ENCODE peak calls at places on chromosomes 6 and 20, in eight cellular contexts. T is AG04450, G is brain microvascular endothelial cell, J is cardiac muscle cell, D is left lung, B is HCT116, Y is GM12865, C is choroid plexus epithelial cell. W is an unnamed sample.

GRCh38 chr20:9993133-9993532 is 41.7 kb upstream of the ANKEF1 start:
- DNase-seq in T (no peak), G (no peak), J (no peak), D (no peak), B (no peak), Y (no peak), C (no peak), W (no peak)

GRCh38 chr20:8693709-8694108 is 375.2 kb upstream of the PLCB4 start:
- DNase-seq in T (peak; percentile 64), G (peak; percentile 82), J (no peak), D (no peak), B (no peak), Y (no peak), C (peak; percentile 37), W (peak; percentile 29)

GRCh38 chr6:7335519-7335918 is 22.5 kb upstream of the SSR1 start:
- DNase-seq in T (no peak), G (no peak), J (no peak), D (no peak), B (no peak), Y (no peak), C (no peak), W (no peak)

GRCh38 chr20:58650181-58650775 is 805 bp upstream of the STX16 start:
- DNase-seq in T (no peak), G (no peak), J (peak; percentile 41), D (peak; percentile 44), B (no peak), Y (peak; percentile 45), C (no peak), W (no peak)

GRCh38 chr6:37634238-37634826 is 63.4 kb downstream of the MDGA1 start:
- DNase-seq in T (no peak), G (no peak), J (no peak), D (no peak), B (no peak), Y (no peak), C (no peak), W (no peak)

GRCh38 chr6:52389264-52389625 is 27.3 kb downstream of the PAQR8 start:
- DNase-seq in T (no peak), G (no peak), J (no peak), D (no peak), B (no peak), Y (no peak), C (peak; percentile 11), W (no peak)

GRCh38 chr6:23301546-23301945 is 732.2 kb downstream of the HDGFL1 start:
- DNase-seq in T (no peak), G (no peak), J (no peak), D (no peak), B (no peak), Y (no peak), C (peak; percentile 8), W (no peak)

GRCh38 chr6:7129784-7130569 is 22.2 kb downstream of the RREB1 start:
- DNase-seq in T (no peak), G (peak; percentile 9), J (no peak), D (peak; percentile 72), B (no peak), Y (no peak), C (no peak), W (no peak)

GRCh38 chr6:144951730-144952437 is 666.7 kb downstream of the UTRN start:
- DNase-seq in T (no peak), G (no peak), J (no peak), D (no peak), B (no peak), Y (no peak), C (no peak), W (no peak)

GRCh38 chr6:113578691-113579090 is 278.5 kb upstream of the MARCKS start:
- DNase-seq in T (no peak), G (no peak), J (no peak), D (no peak), B (no peak), Y (no peak), C (no peak), W (no peak)

GRCh38 chr6:56259682-56260081 is 12.3 kb upstream of the COL21A1 start:
- DNase-seq in T (no peak), G (peak; percentile 72), J (peak; percentile 54), D (no peak), B (no peak), Y (no peak), C (peak; percentile 84), W (peak; percentile 64)

GRCh38 chr6:20707166-20707485 is 172.9 kb downstream of the CDKAL1 start:
- DNase-seq in T (no peak), G (no peak), J (no peak), D (no peak), B (no peak), Y (no peak), C (no peak), W (no peak)

GRCh38 chr6:109561844-109562243 is 78.8 kb upstream of the ZBTB24 start:
- DNase-seq in T (no peak), G (no peak), J (no peak), D (no peak), B (no peak), Y (no peak), C (no peak), W (no peak)

GRCh38 chr6:53906842-53907241 is 112.0 kb downstream of the LRRC1 start:
- DNase-seq in T (no peak), G (no peak), J (no peak), D (no peak), B (no peak), Y (no peak), C (peak; percentile 68), W (no peak)

GRCh38 chr6:39926668-39927067 is 7.6 kb downstream of the MOCS1 start:
- DNase-seq in T (no peak), G (no peak), J (no peak), D (no peak), B (no peak), Y (no peak), C (no peak), W (no peak)

GRCh38 chr6:154386848-154387717 is 30.5 kb upstream of the IPCEF1 start:
- DNase-seq in T (peak; percentile 71), G (peak; percentile 82), J (no peak), D (no peak), B (no peak), Y (no peak), C (peak; percentile 92), W (peak; percentile 84)

GRCh38 chr6:36997811-36998722 is 7.4 kb upstream of the FGD2 start:
- DNase-seq in T (no peak), G (no peak), J (peak; percentile 51), D (no peak), B (no peak), Y (no peak), C (no peak), W (no peak)

GRCh38 chr6:141024526-141024925 is 1108.2 kb upstream of the GJE1 start:
- DNase-seq in T (no peak), G (no peak), J (no peak), D (no peak), B (no peak), Y (no peak), C (peak; percentile 18), W (no peak)

GRCh38 chr6:3489961-3490621 is 33.2 kb upstream of the SLC22A23 start:
- DNase-seq in T (no peak), G (no peak), J (no peak), D (no peak), B (no peak), Y (no peak), C (no peak), W (no peak)

GRCh38 chr6:6497541-6497940 is 91.0 kb upstream of the LY86 start:
- DNase-seq in T (no peak), G (no peak), J (no peak), D (no peak), B (no peak), Y (no peak), C (no peak), W (no peak)

GRCh38 chr20:53954734-53955658 is 115.4 kb downstream of the BCAS1 start:
- DNase-seq in T (no peak), G (no peak), J (no peak), D (no peak), B (no peak), Y (no peak), C (no peak), W (no peak)

GRCh38 chr6:155186052-155186658 is 77.7 kb upstream of the CLDN20 start:
- DNase-seq in T (no peak), G (no peak), J (no peak), D (no peak), B (no peak), Y (peak; percentile 61), C (no peak), W (no peak)

GRCh38 chr20:8855315-8855714 is 213.6 kb upstream of the PLCB4 start:
- DNase-seq in T (no peak), G (no peak), J (no peak), D (no peak), B (no peak), Y (no peak), C (peak; percentile 50), W (peak; percentile 24)

GRCh38 chr6:74966712-74967111 is 239.1 kb downstream of the COL12A1 start:
- DNase-seq in T (no peak), G (no peak), J (no peak), D (no peak), B (no peak), Y (no peak), C (no peak), W (no peak)

GRCh38 chr6:7188492-7188891 is 80.7 kb downstream of the RREB1 start:
- DNase-seq in T (no peak), G (no peak), J (no peak), D (no peak), B (no peak), Y (peak; percentile 77), C (no peak), W (no peak)

GRCh38 chr6:151239603-151240035 is at the start of gene AKAP12:
- DNase-seq in T (peak; percentile 23), G (no peak), J (peak; percentile 65), D (no peak), B (no peak), Y (no peak), C (peak; percentile 64), W (no peak)
- TF ChIP-seq CTCF in T (no peak), G (no peak), J (no peak), D (no peak), B (no peak), Y (no peak), C (no peak), W (no peak)

GRCh38 chr6:122322824-122323223 is 76.6 kb upstream of the HSF2 start:
- DNase-seq in T (no peak), G (peak; percentile 34), J (no peak), D (no peak), B (no peak), Y (peak; percentile 1), C (peak; percentile 35), W (peak; percentile 1)
- H3K4me3 ChIP-seq in T (peak overlapping the region; percentile 51), G (peak overlapping the region; percentile 44), J (no peak overlapping the region), D (peak overlapping the region; percentile 27), B (peak overlapping the region; percentile 55), Y (peak overlapping the region; percentile 51), C (peak overlapping the region; percentile 55), W (peak overlapping the region; percentile 1)

DNA sequence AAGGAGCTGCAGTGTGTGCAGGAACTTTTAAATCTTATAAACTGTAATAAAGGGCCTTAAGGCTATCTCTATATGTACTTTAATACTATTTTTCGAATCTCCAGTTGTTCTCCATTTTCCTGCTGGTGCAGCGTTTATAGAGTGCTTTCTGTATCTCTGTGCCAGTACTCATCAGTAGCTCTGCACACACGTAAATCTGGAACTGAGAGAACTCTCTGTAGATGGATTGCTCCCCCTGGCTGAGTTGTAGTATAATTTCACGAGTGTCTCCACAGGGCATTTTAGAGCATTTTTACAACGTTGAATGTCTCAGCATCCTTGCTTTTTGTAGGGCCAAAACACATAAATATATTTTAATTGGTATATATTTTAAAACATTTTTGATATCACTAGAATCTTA is 256.5 kb downstream of the TRDN start:
- DNase-seq in T (no peak), G (peak; percentile 3), J (peak; percentile 67), D (no peak), B (no peak), Y (peak; percentile 6), C (peak; percentile 53), W (peak; percentile 3)
- TF ChIP-seq CTCF in T (no peak), G (peak; percentile 57), J (no peak), D (no peak), B (peak; percentile 12), Y (peak; percentile 11), C (peak; percentile 57), W (peak; percentile 59)

GRCh38 chr6:27890351-27891299 is 21.6 kb downstream of the OR2B2 start:
- DNase-seq in T (peak; percentile 84), G (peak; percentile 87), J (peak; percentile 91), D (peak; percentile 79), B (peak; percentile 97), Y (peak; percentile 99), C (peak; percentile 96), W (peak; percentile 87)
- H3K4me3 ChIP-seq in T (peak overlapping the region; percentile 67), G (peak overlapping the region; percentile 61), J (peak overlapping the region; percentile 79), D (peak overlapping the region; percentile 28), B (peak overlapping the region; percentile 76), Y (peak overlapping the region; percentile 71), C (peak overlapping the region; percentile 55), W (peak overlapping the region; percentile 79)

W was measured in astrocyte of the cerebellum.